ENCODE peak calls at places on chromosomes 5 and 9, in nine cellular contexts. H is stimulated activated CD8-positive, alpha-beta memory T cell treated with anti-CD3 and anti-CD28 coated beads, Interleukin-7, amount 100 ng/mL, for 1 hour; M is small intestine; K is posterior cingulate gyrus; Y is activated CD8-positive, alpha-beta T cell treated with anti-CD3 and anti-CD28 coated beads for 36 hours; E is naive B cell; T is activated T-cell treated with anti-CD3 and anti-CD28 coated beads for 4 hours; J is NCI-H146; N is T-helper 1 cell. S is an unnamed sample.

GRCh38 chr9:115018547-115019435 is 88.4 kb upstream of the TNFSF8 start:
- DNase-seq in H (no peak), M (peak; percentile 18), K (no peak), Y (peak; percentile 23), E (no peak), T (no peak), J (no peak), N (no peak), S (no peak)

GRCh38 chr5:37208883-37209808 is 40.0 kb downstream of the CPLANE1 start:
- DNase-seq in H (no peak), M (no peak), K (no peak), Y (peak; percentile 12), E (peak; percentile 26), T (no peak), J (no peak), N (no peak), S (peak; percentile 12)

GRCh38 chr9:19232117-19232829 is 1.8 kb downstream of the DENND4C start:
- DNase-seq in H (no peak), M (peak; percentile 29), K (no peak), Y (no peak), E (no peak), T (no peak), J (no peak), N (no peak), S (peak; percentile 5)

GRCh38 chr5:146788918-146789317 is 89.6 kb downstream of the PPP2R2B start:
- DNase-seq in H (no peak), M (no peak), K (no peak), Y (no peak), E (no peak), T (no peak), J (peak; percentile 68), N (no peak), S (no peak)

GRCh38 chr9:112037281-112038016 is 137.6 kb downstream of the SUSD1 start:
- DNase-seq in H (peak; percentile 23), M (peak; percentile 56), K (no peak), Y (peak; percentile 87), E (peak; percentile 79), T (peak; percentile 45), J (no peak), N (peak; percentile 38), S (peak; percentile 55)

GRCh38 chr5:151591144-151591819 is at the start of gene FAT2:
- DNase-seq in H (no peak), M (no peak), K (no peak), Y (no peak), E (no peak), T (no peak), J (no peak), N (no peak), S (no peak)

GRCh38 chr9:5858833-5859232 is 25.9 kb upstream of the ERMP1 start:
- DNase-seq in H (no peak), M (no peak), K (no peak), Y (no peak), E (no peak), T (no peak), J (no peak), N (no peak), S (no peak)

GRCh38 chr9:124037790-124038189 is 26.2 kb downstream of the LHX2 start:
- DNase-seq in H (no peak), M (no peak), K (no peak), Y (no peak), E (no peak), T (no peak), J (no peak), N (no peak), S (no peak)

GRCh38 chr9:840343-840742 is 1.2 kb upstream of the DMRT1 start:
- DNase-seq in H (no peak), M (no peak), K (no peak), Y (peak; percentile 22), E (no peak), T (no peak), J (no peak), N (no peak), S (no peak)

GRCh38 chr9:8876303-8876702 is 1076.7 kb upstream of the DMAC1 start:
- DNase-seq in H (no peak), M (no peak), K (no peak), Y (no peak), E (no peak), T (no peak), J (no peak), N (no peak), S (no peak)

GRCh38 chr9:23551929-23552707 is 273.9 kb downstream of the ELAVL2 start:
- DNase-seq in H (no peak), M (no peak), K (no peak), Y (no peak), E (no peak), T (no peak), J (no peak), N (no peak), S (no peak)

GRCh38 chr5:155046591-155046990 is 33.0 kb downstream of the KIF4B start:
- DNase-seq in H (no peak), M (no peak), K (no peak), Y (no peak), E (no peak), T (no peak), J (peak; percentile 16), N (no peak), S (no peak)

GRCh38 chr9:78788101-78788500 is 491.2 kb downstream of the PSAT1 start:
- DNase-seq in H (no peak), M (no peak), K (no peak), Y (no peak), E (no peak), T (no peak), J (no peak), N (no peak), S (no peak)

GRCh38 chr5:157222506-157223230 is 42.0 kb downstream of the ITK start:
- DNase-seq in H (peak; percentile 31), M (no peak), K (no peak), Y (peak; percentile 88), E (no peak), T (peak; percentile 90), J (no peak), N (peak; percentile 37), S (no peak)

GRCh38 chr9:133963166-133963565 is 29.0 kb downstream of the VAV2 start:
- DNase-seq in H (no peak), M (no peak), K (peak; percentile 35), Y (no peak), E (no peak), T (no peak), J (no peak), N (no peak), S (no peak)

GRCh38 chr9:36101916-36102741 is 34.4 kb upstream of the GLIPR2 start:
- DNase-seq in H (no peak), M (peak; percentile 25), K (no peak), Y (no peak), E (no peak), T (no peak), J (no peak), N (no peak), S (no peak)

GRCh38 chr5:64807505-64807904 is 38.8 kb downstream of the CWC27 start:
- DNase-seq in H (no peak), M (no peak), K (no peak), Y (no peak), E (no peak), T (no peak), J (no peak), N (no peak), S (no peak)

GRCh38 chr5:129629581-129629980 is 118.3 kb upstream of the MINAR2 start:
- DNase-seq in H (no peak), M (no peak), K (no peak), Y (no peak), E (no peak), T (no peak), J (no peak), N (no peak), S (no peak)

S was measured in germinal center.